ENCODE peak calls at places on chromosomes 11 and 22, in five cellular contexts. S, I, W, P and D are unnamed samples. For H3K27me3, the result is how much of the 10 kb centered on the place peaks cover.

GRCh38 chr22:38258895-38259294 is 13.9 kb downstream of the TMEM184B start:
- DNase-seq in I (peak), P (no peak), W (no peak), S (no peak), D (no peak)

GRCh38 chr11:9596926-9597325 is 23.5 kb downstream of the WEE1 start:
- DNase-seq in I (no peak), S (no peak), W (no peak), P (no peak), D (no peak)

GRCh38 chr11:84261707-84262106 is 975.5 kb upstream of the CCDC90B start:
- DNase-seq in P (peak), W (no peak), I (no peak), S (no peak), D (no peak)

GRCh38 chr11:14902650-14903350 is 10.8 kb upstream of the CYP2R1 start:
- DNase-seq in I (no peak), P (peak), S (no peak), W (no peak), D (peak)

GRCh38 chr11:129652828-129653227 is 162.8 kb upstream of the TMEM45B start:
- DNase-seq in I (no peak), P (no peak), S (no peak), W (no peak), D (no peak)

GRCh38 chr11:110801328-110801727 is 89.1 kb upstream of the ARHGAP20 start:
- DNase-seq in W (no peak), S (no peak), P (no peak), I (no peak), D (no peak)

GRCh38 chr11:71489311-71490043 is 36.5 kb downstream of the NADSYN1 start:
- DNase-seq in P (peak), S (no peak), I (no peak), W (peak), D (no peak)

GRCh38 chr11:58739725-58740430 is 8.1 kb upstream of the GLYAT start:
- DNase-seq in I (no peak), W (no peak), S (no peak), P (no peak), D (no peak)

GRCh38 chr22:32590556-32590955 is 115.9 kb downstream of the FBXO7 start:
- DNase-seq in P (peak), S (no peak), W (no peak), I (no peak), D (no peak)

GRCh38 chr11:60844870-60845221 is 2.9 kb downstream of the CCDC86 start:
- DNase-seq in W (no peak), P (no peak), S (no peak), I (no peak), D (no peak)

GRCh38 chr11:65391007-65391406 is 4.6 kb downstream of the FRMD8 start:
- DNase-seq in S (no peak), P (peak), I (peak), W (no peak), D (no peak)

GRCh38 chr11:112437096-112437495 is 176.4 kb upstream of the PLET1 start:
- DNase-seq in I (no peak), W (no peak), P (no peak), S (no peak), D (no peak)

GRCh38 chr22:45127866-45128265 is 35.9 kb upstream of the NUP50 start:
- DNase-seq in I (no peak), S (no peak), W (no peak), P (peak), D (peak)

GRCh38 chr11:118705111-118705741 is 25.8 kb upstream of the TREH start:
- DNase-seq in I (no peak), W (no peak), P (no peak), S (no peak), D (no peak)

GRCh38 chr11:88535916-88536547 is 198.5 kb upstream of the CTSC start:
- DNase-seq in I (no peak), S (no peak), P (peak), W (no peak), D (no peak)

GRCh38 chr22:36026741-36027140 is 1.9 kb downstream of the RBFOX2 start:
- DNase-seq in P (peak), S (no peak), I (no peak), W (no peak), D (peak)

GRCh38 chr11:60625262-60625661 is 74.2 kb upstream of the MS4A8 start:
- DNase-seq in S (no peak), W (peak), I (no peak), P (peak), D (peak)

GRCh38 chr11:64253043-64253442 is 1.7 kb downstream of the PLCB3 start:
- DNase-seq in W (no peak), P (no peak), S (no peak), I (no peak), D (no peak)

GRCh38 chr11:119375629-119376196 is 5.8 kb downstream of the USP2 start:
- DNase-seq in S (no peak), I (peak), W (no peak), P (peak), D (no peak)

GRCh38 chr11:43582024-43582836 is 98.3 kb upstream of the HSD17B12 start:
- DNase-seq in W (no peak), S (no peak), I (no peak), P (no peak), D (no peak)
- H3K4me3 ChIP-seq in W (no peak), S (no peak), I (no peak), P (no peak), D (no peak)

DNA sequence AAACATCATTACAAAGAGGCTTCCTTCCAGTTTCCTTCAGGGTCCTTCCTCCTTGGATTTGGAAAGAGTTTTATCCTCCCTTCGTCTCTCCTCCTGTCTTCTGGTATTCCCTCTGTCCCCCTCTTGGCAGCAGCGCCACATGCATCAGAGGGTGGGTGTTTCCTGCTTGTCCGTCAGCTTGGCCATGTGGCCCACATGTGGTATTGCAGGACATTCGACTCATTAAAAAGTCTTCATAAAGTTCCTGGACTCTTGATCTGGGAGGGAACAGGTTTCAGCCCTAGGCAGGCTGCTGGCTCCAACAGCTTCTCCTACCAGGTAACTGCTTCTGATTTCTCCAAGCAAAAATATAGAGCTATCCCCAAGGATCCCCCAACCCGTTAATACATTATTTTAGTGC is 189.8 kb downstream of the CSNK2A3 start:
- DNase-seq in P (peak), W (no peak), S (no peak), I (no peak), D (no peak)
- H3K27me3 ChIP-seq in P (half or more), W (under half), S (under half), I (under half), D (under half)

DNA sequence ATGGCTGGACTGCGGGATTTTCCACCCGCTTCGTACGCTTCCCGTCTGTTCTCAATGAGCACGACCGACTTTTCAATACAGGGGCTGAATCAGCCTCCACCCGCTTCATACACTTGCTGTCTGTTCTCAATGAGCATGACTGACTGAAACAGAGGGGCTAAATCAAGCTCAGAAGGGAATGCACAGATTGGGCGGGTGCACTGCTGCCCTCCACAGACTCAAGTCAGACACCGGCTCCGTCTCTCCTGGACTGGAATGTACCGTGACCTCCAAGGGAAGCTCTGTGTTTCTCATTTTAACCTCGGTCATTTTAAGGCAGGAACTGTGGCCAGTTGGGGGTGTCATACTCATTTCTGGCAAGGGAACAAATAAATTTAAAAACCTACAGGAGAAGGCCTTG is 48.4 kb downstream of the BRD1 start:
- DNase-seq in I (no peak), W (no peak), P (no peak), S (no peak), D (no peak)
- H3K4me3 ChIP-seq in I (no peak), W (no peak), P (no peak), S (no peak), D (no peak)

DNA sequence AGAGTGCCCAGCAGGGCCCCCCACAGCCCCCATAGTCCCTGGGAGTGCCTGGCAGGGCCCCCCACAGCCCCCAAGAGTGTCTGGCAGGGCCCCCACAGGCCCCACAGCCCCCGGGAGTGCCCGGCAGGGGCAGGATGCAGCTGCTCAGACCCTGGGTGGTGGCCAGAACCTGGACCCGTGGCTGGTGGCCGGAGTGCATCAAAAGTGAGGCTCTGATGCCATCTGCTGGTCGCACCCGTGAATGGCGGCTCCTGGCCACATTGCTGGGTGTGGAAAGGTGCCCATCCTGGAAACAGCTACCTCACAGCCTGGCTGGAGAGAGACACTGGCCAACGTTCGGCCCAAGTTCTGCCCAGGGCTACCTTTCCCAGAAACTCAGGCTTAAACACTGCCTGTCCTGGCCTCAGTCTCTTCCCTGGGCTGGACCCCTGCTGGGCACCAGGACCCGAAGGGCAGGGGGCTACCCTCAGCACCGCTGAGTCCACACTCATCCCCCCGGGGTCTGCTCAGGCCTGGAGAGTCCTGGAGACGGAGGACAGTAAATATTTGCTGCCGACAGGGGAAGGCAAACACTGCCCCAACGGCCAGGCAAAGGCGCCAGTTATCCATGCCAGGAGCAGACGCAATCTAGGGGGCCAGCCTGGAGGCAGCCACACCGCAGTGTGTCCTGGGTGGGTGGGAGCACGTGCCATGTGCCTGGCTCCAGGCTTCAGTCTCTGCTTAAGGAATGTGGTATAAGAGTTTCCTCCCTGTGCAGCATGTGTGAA is 4.4 kb downstream of the INS start:
- DNase-seq in S (peak), I (peak), W (peak), P (peak), D (peak)
- H3K27me3 ChIP-seq in S (under half), I (under half), W (under half), P (half or more), D (under half)

DNA sequence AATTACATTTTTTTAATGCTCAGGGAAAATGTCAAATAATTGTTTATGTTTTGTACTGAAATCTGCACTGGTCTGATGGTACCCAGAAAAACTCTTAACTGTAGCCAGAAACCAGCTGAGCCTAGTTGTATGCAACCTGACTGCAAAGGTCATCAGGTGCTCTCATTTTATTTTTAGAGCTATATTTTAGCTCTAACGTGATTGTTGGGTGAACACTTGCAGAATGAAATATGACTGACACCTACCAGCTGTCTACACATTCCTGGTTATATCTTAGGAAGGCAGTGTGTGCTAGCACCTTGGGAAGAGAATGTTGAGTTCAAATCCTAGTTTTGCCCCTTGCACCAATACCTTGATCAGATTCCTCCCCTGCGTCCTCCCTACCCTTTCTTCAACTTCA is 23.6 kb downstream of the PTPRJ start:
- DNase-seq in W (no peak), S (no peak), I (no peak), P (no peak), D (no peak)
- H3K4me3 ChIP-seq in W (no peak), S (no peak), I (no peak), P (no peak), D (no peak)

GRCh38 chr11:45662665-45663485 is 2.5 kb downstream of the CHST1 start:
- DNase-seq in S (no peak), P (peak), W (no peak), I (no peak), D (peak)
- H3K27me3 ChIP-seq in S (under half), P (half or more), W (half or more), I (under half), D (under half)

GRCh38 chr11:95248666-95249467 is 17.9 kb upstream of the SESN3 start:
- DNase-seq in I (no peak), W (no peak), S (no peak), P (no peak), D (no peak)
- H3K4me3 ChIP-seq in I (no peak), W (no peak), S (no peak), P (no peak), D (no peak)

DNA sequence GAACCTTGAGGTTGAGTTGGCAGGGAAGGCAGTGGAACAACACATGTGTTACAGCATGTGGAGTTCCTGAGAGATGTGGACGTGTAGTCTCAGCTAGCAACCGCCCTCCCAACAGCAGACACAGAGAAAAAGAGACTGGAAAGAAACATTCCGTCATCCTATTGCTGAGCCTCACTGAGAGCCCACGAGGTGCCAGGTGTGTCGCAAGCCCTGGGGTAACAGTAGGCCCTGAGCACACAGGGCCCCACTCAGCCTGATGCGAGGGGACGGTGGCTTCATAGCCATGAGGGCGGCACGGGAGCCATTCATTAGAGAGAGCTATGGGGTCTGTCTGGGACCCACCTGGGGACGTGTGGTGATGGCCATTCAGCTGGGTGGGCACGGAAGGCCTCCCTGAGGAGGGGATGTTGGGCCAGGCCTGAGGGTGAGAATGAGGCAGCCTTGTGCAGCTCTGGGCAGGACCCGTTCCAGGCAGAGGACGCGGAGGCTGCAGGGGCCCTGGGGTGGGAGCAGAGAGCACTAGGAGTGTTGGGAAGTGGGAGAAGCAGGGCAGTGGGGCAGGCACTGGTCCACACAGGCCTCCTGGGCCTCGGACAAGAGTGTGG is 26.2 kb downstream of the MPPED1 start:
- DNase-seq in P (no peak), S (no peak), W (no peak), I (no peak), D (no peak)
- H3K27me3 ChIP-seq in P (half or more), S (under half), W (under half), I (under half), D (under half)